ENCODE peak calls at places on chromosomes 5 and 9, in ten cellular contexts. One of them, this sample, is unnamed.

GRCh38 chr5:88144219-88145040 is 124.2 kb downstream of the TMEM161B start:
- DNase-seq in hypothalamus: no peak
- DNase-seq in GM23248: no peak
- DNase-seq in lower leg skin: no peak
- DNase-seq in effector memory CD4-positive, alpha-beta T cell: no peak
- DNase-seq in smooth muscle cell of the brain vasculature: no peak
- DNase-seq in right cardiac atrium: no peak
- DNase-seq in Calu3: no peak
- DNase-seq in stimulated activated CD4-positive, alpha-beta T cell treated with anti-CD3 and anti-CD28 coated beads, Interleukin-15, amount 100 ng/mL, for 1 hour: no peak
- DNase-seq in upper lobe of right lung: no peak
- DNase-seq in this sample: no peak

GRCh38 chr9:37037744-37038640 is 3.9 kb upstream of the PAX5 start:
- DNase-seq in stimulated activated CD4-positive, alpha-beta T cell treated with anti-CD3 and anti-CD28 coated beads, Interleukin-15, amount 100 ng/mL, for 1 hour: no peak
- DNase-seq in right cardiac atrium: no peak
- DNase-seq in Calu3: no peak
- DNase-seq in hypothalamus: no peak
- DNase-seq in GM23248: peak; percentile 54
- DNase-seq in smooth muscle cell of the brain vasculature: no peak
- DNase-seq in upper lobe of right lung: no peak
- DNase-seq in effector memory CD4-positive, alpha-beta T cell: no peak
- DNase-seq in lower leg skin: peak; percentile 54
- DNase-seq in this sample: no peak

GRCh38 chr9:74610523-74611061 is 113.5 kb downstream of the RORB start:
- DNase-seq in right cardiac atrium: no peak
- DNase-seq in upper lobe of right lung: no peak
- DNase-seq in hypothalamus: no peak
- DNase-seq in effector memory CD4-positive, alpha-beta T cell: no peak
- DNase-seq in GM23248: peak; percentile 1
- DNase-seq in Calu3: no peak
- DNase-seq in stimulated activated CD4-positive, alpha-beta T cell treated with anti-CD3 and anti-CD28 coated beads, Interleukin-15, amount 100 ng/mL, for 1 hour: no peak
- DNase-seq in lower leg skin: no peak
- DNase-seq in smooth muscle cell of the brain vasculature: no peak
- DNase-seq in this sample: no peak

GRCh38 chr5:52727568-52727967 is 60.1 kb upstream of the ITGA1 start:
- DNase-seq in right cardiac atrium: no peak
- DNase-seq in smooth muscle cell of the brain vasculature: no peak
- DNase-seq in GM23248: peak; percentile 91
- DNase-seq in stimulated activated CD4-positive, alpha-beta T cell treated with anti-CD3 and anti-CD28 coated beads, Interleukin-15, amount 100 ng/mL, for 1 hour: no peak
- DNase-seq in effector memory CD4-positive, alpha-beta T cell: no peak
- DNase-seq in hypothalamus: no peak
- DNase-seq in upper lobe of right lung: no peak
- DNase-seq in Calu3: peak; percentile 37
- DNase-seq in lower leg skin: no peak
- DNase-seq in this sample: peak; percentile 31

GRCh38 chr5:68440666-68441065 is 225.1 kb downstream of the PIK3R1 start:
- DNase-seq in right cardiac atrium: no peak
- DNase-seq in upper lobe of right lung: no peak
- DNase-seq in GM23248: no peak
- DNase-seq in Calu3: no peak
- DNase-seq in smooth muscle cell of the brain vasculature: no peak
- DNase-seq in effector memory CD4-positive, alpha-beta T cell: no peak
- DNase-seq in lower leg skin: no peak
- DNase-seq in hypothalamus: no peak
- DNase-seq in stimulated activated CD4-positive, alpha-beta T cell treated with anti-CD3 and anti-CD28 coated beads, Interleukin-15, amount 100 ng/mL, for 1 hour: no peak
- DNase-seq in this sample: no peak

GRCh38 chr5:120465281-120465961 is 1.3 kb downstream of the PRR16 start:
- DNase-seq in smooth muscle cell of the brain vasculature: no peak
- DNase-seq in hypothalamus: no peak
- DNase-seq in stimulated activated CD4-positive, alpha-beta T cell treated with anti-CD3 and anti-CD28 coated beads, Interleukin-15, amount 100 ng/mL, for 1 hour: no peak
- DNase-seq in right cardiac atrium: peak; percentile 69
- DNase-seq in effector memory CD4-positive, alpha-beta T cell: no peak
- DNase-seq in lower leg skin: peak; percentile 90
- DNase-seq in Calu3: no peak
- DNase-seq in GM23248: peak; percentile 87
- DNase-seq in upper lobe of right lung: peak; percentile 59
- DNase-seq in this sample: peak; percentile 26

GRCh38 chr5:41650131-41650530 is 139.7 kb upstream of the PLCXD3 start:
- DNase-seq in hypothalamus: no peak
- DNase-seq in effector memory CD4-positive, alpha-beta T cell: no peak
- DNase-seq in GM23248: no peak
- DNase-seq in right cardiac atrium: no peak
- DNase-seq in stimulated activated CD4-positive, alpha-beta T cell treated with anti-CD3 and anti-CD28 coated beads, Interleukin-15, amount 100 ng/mL, for 1 hour: no peak
- DNase-seq in smooth muscle cell of the brain vasculature: no peak
- DNase-seq in lower leg skin: no peak
- DNase-seq in upper lobe of right lung: no peak
- DNase-seq in Calu3: no peak
- DNase-seq in this sample: no peak

GRCh38 chr5:179820483-179821297 is at the start of gene SQSTM1:
- DNase-seq in smooth muscle cell of the brain vasculature: no peak
- DNase-seq in lower leg skin: peak; percentile 96
- DNase-seq in hypothalamus: peak; percentile 87
- DNase-seq in GM23248: peak; percentile 91
- DNase-seq in Calu3: peak; percentile 91
- DNase-seq in effector memory CD4-positive, alpha-beta T cell: peak; percentile 78
- DNase-seq in upper lobe of right lung: peak; percentile 93
- DNase-seq in right cardiac atrium: peak; percentile 95
- DNase-seq in stimulated activated CD4-positive, alpha-beta T cell treated with anti-CD3 and anti-CD28 coated beads, Interleukin-15, amount 100 ng/mL, for 1 hour: peak; percentile 77
- DNase-seq in this sample: peak; percentile 85

GRCh38 chr9:123216387-123216786 is 52.0 kb downstream of the STRBP start:
- DNase-seq in stimulated activated CD4-positive, alpha-beta T cell treated with anti-CD3 and anti-CD28 coated beads, Interleukin-15, amount 100 ng/mL, for 1 hour: no peak
- DNase-seq in smooth muscle cell of the brain vasculature: no peak
- DNase-seq in lower leg skin: no peak
- DNase-seq in effector memory CD4-positive, alpha-beta T cell: no peak
- DNase-seq in right cardiac atrium: no peak
- DNase-seq in upper lobe of right lung: no peak
- DNase-seq in GM23248: no peak
- DNase-seq in Calu3: no peak
- DNase-seq in hypothalamus: no peak
- DNase-seq in this sample: no peak

GRCh38 chr5:181187500-181188213 is 17.3 kb downstream of the TRIM7 start:
- DNase-seq in upper lobe of right lung: peak; percentile 86
- DNase-seq in effector memory CD4-positive, alpha-beta T cell: no peak
- DNase-seq in Calu3: peak; percentile 93
- DNase-seq in right cardiac atrium: peak; percentile 90
- DNase-seq in lower leg skin: peak; percentile 97
- DNase-seq in stimulated activated CD4-positive, alpha-beta T cell treated with anti-CD3 and anti-CD28 coated beads, Interleukin-15, amount 100 ng/mL, for 1 hour: no peak
- DNase-seq in GM23248: peak; percentile 86
- DNase-seq in hypothalamus: no peak
- DNase-seq in smooth muscle cell of the brain vasculature: no peak
- DNase-seq in this sample: peak; percentile 80

GRCh38 chr5:162214551-162214950 is 147.0 kb downstream of the GABRG2 start:
- DNase-seq in smooth muscle cell of the brain vasculature: no peak
- DNase-seq in stimulated activated CD4-positive, alpha-beta T cell treated with anti-CD3 and anti-CD28 coated beads, Interleukin-15, amount 100 ng/mL, for 1 hour: no peak
- DNase-seq in lower leg skin: no peak
- DNase-seq in upper lobe of right lung: no peak
- DNase-seq in hypothalamus: no peak
- DNase-seq in Calu3: no peak
- DNase-seq in GM23248: no peak
- DNase-seq in right cardiac atrium: no peak
- DNase-seq in effector memory CD4-positive, alpha-beta T cell: no peak
- DNase-seq in this sample: no peak

GRCh38 chr5:173941102-173941501 is 47.9 kb upstream of the C5orf47 start:
- DNase-seq in GM23248: no peak
- DNase-seq in hypothalamus: no peak
- DNase-seq in upper lobe of right lung: no peak
- DNase-seq in smooth muscle cell of the brain vasculature: no peak
- DNase-seq in Calu3: no peak
- DNase-seq in stimulated activated CD4-positive, alpha-beta T cell treated with anti-CD3 and anti-CD28 coated beads, Interleukin-15, amount 100 ng/mL, for 1 hour: no peak
- DNase-seq in effector memory CD4-positive, alpha-beta T cell: no peak
- DNase-seq in right cardiac atrium: no peak
- DNase-seq in lower leg skin: no peak
- DNase-seq in this sample: no peak

GRCh38 chr9:74379718-74380117 is 117.4 kb upstream of the RORB start:
- DNase-seq in GM23248: no peak
- DNase-seq in Calu3: peak; percentile 55
- DNase-seq in effector memory CD4-positive, alpha-beta T cell: peak; percentile 3
- DNase-seq in smooth muscle cell of the brain vasculature: no peak
- DNase-seq in stimulated activated CD4-positive, alpha-beta T cell treated with anti-CD3 and anti-CD28 coated beads, Interleukin-15, amount 100 ng/mL, for 1 hour: no peak
- DNase-seq in right cardiac atrium: no peak
- DNase-seq in upper lobe of right lung: no peak
- DNase-seq in hypothalamus: no peak
- DNase-seq in lower leg skin: no peak
- DNase-seq in this sample: no peak

GRCh38 chr5:89133975-89134374 is 251.0 kb upstream of the MEF2C start:
- DNase-seq in GM23248: no peak
- DNase-seq in smooth muscle cell of the brain vasculature: no peak
- DNase-seq in hypothalamus: no peak
- DNase-seq in upper lobe of right lung: no peak
- DNase-seq in right cardiac atrium: no peak
- DNase-seq in effector memory CD4-positive, alpha-beta T cell: no peak
- DNase-seq in stimulated activated CD4-positive, alpha-beta T cell treated with anti-CD3 and anti-CD28 coated beads, Interleukin-15, amount 100 ng/mL, for 1 hour: no peak
- DNase-seq in lower leg skin: no peak
- DNase-seq in Calu3: no peak
- DNase-seq in this sample: no peak

GRCh38 chr5:127838661-127839060 is 135.5 kb downstream of the CCDC192 start:
- DNase-seq in right cardiac atrium: no peak
- DNase-seq in stimulated activated CD4-positive, alpha-beta T cell treated with anti-CD3 and anti-CD28 coated beads, Interleukin-15, amount 100 ng/mL, for 1 hour: no peak
- DNase-seq in effector memory CD4-positive, alpha-beta T cell: no peak
- DNase-seq in smooth muscle cell of the brain vasculature: no peak
- DNase-seq in Calu3: peak; percentile 71
- DNase-seq in upper lobe of right lung: no peak
- DNase-seq in lower leg skin: no peak
- DNase-seq in hypothalamus: no peak
- DNase-seq in GM23248: peak; percentile 48
- DNase-seq in this sample: peak; percentile 29

GRCh38 chr9:82031538-82032280 is 43.1 kb downstream of the SPATA31D1 start:
- DNase-seq in upper lobe of right lung: no peak
- DNase-seq in effector memory CD4-positive, alpha-beta T cell: no peak
- DNase-seq in stimulated activated CD4-positive, alpha-beta T cell treated with anti-CD3 and anti-CD28 coated beads, Interleukin-15, amount 100 ng/mL, for 1 hour: no peak
- DNase-seq in GM23248: peak; percentile 86
- DNase-seq in Calu3: peak; percentile 10
- DNase-seq in lower leg skin: peak; percentile 92
- DNase-seq in right cardiac atrium: peak; percentile 77
- DNase-seq in smooth muscle cell of the brain vasculature: no peak
- DNase-seq in hypothalamus: no peak
- DNase-seq in this sample: no peak

GRCh38 chr5:179415291-179416060 is 70.2 kb upstream of the ADAMTS2 start:
- DNase-seq in hypothalamus: no peak
- DNase-seq in GM23248: no peak
- DNase-seq in stimulated activated CD4-positive, alpha-beta T cell treated with anti-CD3 and anti-CD28 coated beads, Interleukin-15, amount 100 ng/mL, for 1 hour: no peak
- DNase-seq in upper lobe of right lung: no peak
- DNase-seq in right cardiac atrium: no peak
- DNase-seq in smooth muscle cell of the brain vasculature: no peak
- DNase-seq in Calu3: no peak
- DNase-seq in lower leg skin: peak; percentile 0
- DNase-seq in effector memory CD4-positive, alpha-beta T cell: no peak
- DNase-seq in this sample: no peak

GRCh38 chr9:130424781-130425310 is 19.9 kb upstream of the ASS1 start:
- DNase-seq in hypothalamus: no peak
- DNase-seq in GM23248: no peak
- DNase-seq in stimulated activated CD4-positive, alpha-beta T cell treated with anti-CD3 and anti-CD28 coated beads, Interleukin-15, amount 100 ng/mL, for 1 hour: no peak
- DNase-seq in effector memory CD4-positive, alpha-beta T cell: no peak
- DNase-seq in Calu3: no peak
- DNase-seq in right cardiac atrium: peak; percentile 46
- DNase-seq in lower leg skin: no peak
- DNase-seq in smooth muscle cell of the brain vasculature: no peak
- DNase-seq in upper lobe of right lung: no peak
- DNase-seq in this sample: no peak

GRCh38 chr9:16241231-16241630 is 629.2 kb downstream of the BNC2 start:
- DNase-seq in stimulated activated CD4-positive, alpha-beta T cell treated with anti-CD3 and anti-CD28 coated beads, Interleukin-15, amount 100 ng/mL, for 1 hour: no peak
- DNase-seq in right cardiac atrium: no peak
- DNase-seq in lower leg skin: no peak
- DNase-seq in upper lobe of right lung: no peak
- DNase-seq in Calu3: no peak
- DNase-seq in hypothalamus: no peak
- DNase-seq in effector memory CD4-positive, alpha-beta T cell: no peak
- DNase-seq in GM23248: peak; percentile 51
- DNase-seq in smooth muscle cell of the brain vasculature: no peak
- DNase-seq in this sample: no peak

GRCh38 chr9:110728058-110728457 is 59.5 kb downstream of the MUSK start:
- DNase-seq in upper lobe of right lung: no peak
- DNase-seq in effector memory CD4-positive, alpha-beta T cell: no peak
- DNase-seq in right cardiac atrium: no peak
- DNase-seq in GM23248: no peak
- DNase-seq in stimulated activated CD4-positive, alpha-beta T cell treated with anti-CD3 and anti-CD28 coated beads, Interleukin-15, amount 100 ng/mL, for 1 hour: no peak
- DNase-seq in hypothalamus: no peak
- DNase-seq in smooth muscle cell of the brain vasculature: peak; percentile 58
- DNase-seq in lower leg skin: no peak
- DNase-seq in Calu3: no peak
- DNase-seq in this sample: no peak

GRCh38 chr9:8071445-8071798 is 271.8 kb upstream of the DMAC1 start:
- DNase-seq in Calu3: no peak
- DNase-seq in right cardiac atrium: no peak
- DNase-seq in effector memory CD4-positive, alpha-beta T cell: no peak
- DNase-seq in stimulated activated CD4-positive, alpha-beta T cell treated with anti-CD3 and anti-CD28 coated beads, Interleukin-15, amount 100 ng/mL, for 1 hour: no peak
- DNase-seq in GM23248: no peak
- DNase-seq in upper lobe of right lung: no peak
- DNase-seq in lower leg skin: no peak
- DNase-seq in smooth muscle cell of the brain vasculature: no peak
- DNase-seq in hypothalamus: no peak
- DNase-seq in this sample: no peak

GRCh38 chr5:141557681-141558136 is 61.1 kb downstream of the DIAPH1 start:
- DNase-seq in effector memory CD4-positive, alpha-beta T cell: peak; percentile 57
- DNase-seq in lower leg skin: peak; percentile 98
- DNase-seq in hypothalamus: peak; percentile 93
- DNase-seq in stimulated activated CD4-positive, alpha-beta T cell treated with anti-CD3 and anti-CD28 coated beads, Interleukin-15, amount 100 ng/mL, for 1 hour: peak; percentile 45
- DNase-seq in GM23248: peak; percentile 99
- DNase-seq in Calu3: peak; percentile 91
- DNase-seq in smooth muscle cell of the brain vasculature: peak; percentile 92
- DNase-seq in upper lobe of right lung: peak; percentile 80
- DNase-seq in right cardiac atrium: peak; percentile 90
- DNase-seq in this sample: peak; percentile 78

GRCh38 chr9:114641974-114642373 is 15.6 kb downstream of the TEX53 start:
- DNase-seq in smooth muscle cell of the brain vasculature: no peak
- DNase-seq in lower leg skin: no peak
- DNase-seq in stimulated activated CD4-positive, alpha-beta T cell treated with anti-CD3 and anti-CD28 coated beads, Interleukin-15, amount 100 ng/mL, for 1 hour: no peak
- DNase-seq in Calu3: no peak
- DNase-seq in GM23248: no peak
- DNase-seq in effector memory CD4-positive, alpha-beta T cell: no peak
- DNase-seq in right cardiac atrium: no peak
- DNase-seq in hypothalamus: no peak
- DNase-seq in upper lobe of right lung: no peak
- DNase-seq in this sample: no peak

GRCh38 chr5:126961702-126962101 is 68.7 kb downstream of the MARCHF3 start:
- DNase-seq in smooth muscle cell of the brain vasculature: no peak
- DNase-seq in stimulated activated CD4-positive, alpha-beta T cell treated with anti-CD3 and anti-CD28 coated beads, Interleukin-15, amount 100 ng/mL, for 1 hour: no peak
- DNase-seq in hypothalamus: no peak
- DNase-seq in lower leg skin: no peak
- DNase-seq in right cardiac atrium: no peak
- DNase-seq in effector memory CD4-positive, alpha-beta T cell: no peak
- DNase-seq in Calu3: no peak
- DNase-seq in upper lobe of right lung: no peak
- DNase-seq in GM23248: peak; percentile 56
- DNase-seq in this sample: no peak

GRCh38 chr9:27212191-27212590 is 84.8 kb downstream of the EQTN start:
- DNase-seq in stimulated activated CD4-positive, alpha-beta T cell treated with anti-CD3 and anti-CD28 coated beads, Interleukin-15, amount 100 ng/mL, for 1 hour: no peak
- DNase-seq in smooth muscle cell of the brain vasculature: no peak
- DNase-seq in effector memory CD4-positive, alpha-beta T cell: no peak
- DNase-seq in lower leg skin: no peak
- DNase-seq in hypothalamus: no peak
- DNase-seq in GM23248: no peak
- DNase-seq in Calu3: no peak
- DNase-seq in upper lobe of right lung: no peak
- DNase-seq in right cardiac atrium: no peak
- DNase-seq in this sample: no peak

GRCh38 chr5:167587768-167588167 is 703.7 kb upstream of the WWC1 start:
- DNase-seq in effector memory CD4-positive, alpha-beta T cell: no peak
- DNase-seq in stimulated activated CD4-positive, alpha-beta T cell treated with anti-CD3 and anti-CD28 coated beads, Interleukin-15, amount 100 ng/mL, for 1 hour: no peak
- DNase-seq in GM23248: peak; percentile 54
- DNase-seq in hypothalamus: no peak
- DNase-seq in Calu3: peak; percentile 48
- DNase-seq in right cardiac atrium: no peak
- DNase-seq in smooth muscle cell of the brain vasculature: no peak
- DNase-seq in upper lobe of right lung: no peak
- DNase-seq in lower leg skin: no peak
- DNase-seq in this sample: no peak

GRCh38 chr9:72462340-72462739 is 59.1 kb upstream of the TMC1 start:
- DNase-seq in upper lobe of right lung: no peak
- DNase-seq in hypothalamus: no peak
- DNase-seq in effector memory CD4-positive, alpha-beta T cell: no peak
- DNase-seq in stimulated activated CD4-positive, alpha-beta T cell treated with anti-CD3 and anti-CD28 coated beads, Interleukin-15, amount 100 ng/mL, for 1 hour: no peak
- DNase-seq in Calu3: no peak
- DNase-seq in smooth muscle cell of the brain vasculature: no peak
- DNase-seq in GM23248: no peak
- DNase-seq in right cardiac atrium: no peak
- DNase-seq in lower leg skin: no peak
- DNase-seq in this sample: no peak

GRCh38 chr5:143459433-143459832 is 55.9 kb upstream of the NR3C1 start:
- DNase-seq in Calu3: no peak
- DNase-seq in smooth muscle cell of the brain vasculature: no peak
- DNase-seq in upper lobe of right lung: no peak
- DNase-seq in lower leg skin: no peak
- DNase-seq in right cardiac atrium: no peak
- DNase-seq in effector memory CD4-positive, alpha-beta T cell: no peak
- DNase-seq in GM23248: no peak
- DNase-seq in stimulated activated CD4-positive, alpha-beta T cell treated with anti-CD3 and anti-CD28 coated beads, Interleukin-15, amount 100 ng/mL, for 1 hour: no peak
- DNase-seq in hypothalamus: no peak
- DNase-seq in this sample: no peak

This sample was measured in colonic mucosa.